ENCODE peak calls at places on chromosomes 2 and 18, in seven cellular contexts. Y, P, O, L, W, H and T are unnamed samples. For H3K4me1, the result is how much of the 10 kb centered on the place peaks cover.

GRCh38 chr18:79600141-79600540 is 79.5 kb upstream of the CTDP1 start:
- DNase-seq in W (peak), Y (no peak), P (no peak), H (no peak), O (no peak), L (peak), T (no peak)

GRCh38 chr2:7986431-7986830 is 695.4 kb upstream of the ID2 start:
- DNase-seq in W (no peak), L (no peak), O (no peak), P (no peak), H (no peak), Y (no peak), T (no peak)

GRCh38 chr2:101337877-101338276 is 29.4 kb upstream of the RNF149 start:
- DNase-seq in P (no peak), W (no peak), O (no peak), L (no peak), Y (peak), H (no peak), T (no peak)

GRCh38 chr2:168060956-168061750 is 186.2 kb downstream of the STK39 start:
- DNase-seq in W (no peak), H (no peak), Y (peak), O (no peak), P (no peak), L (no peak), T (no peak)

GRCh38 chr18:5543854-5544389 is at the start of gene EPB41L3:
- DNase-seq in P (peak), H (no peak), Y (peak), W (peak), L (peak), O (peak), T (peak)

GRCh38 chr18:28088477-28088876 is 88.5 kb downstream of the CDH2 start:
- DNase-seq in L (no peak), Y (no peak), P (peak), H (no peak), W (no peak), O (no peak), T (peak)

GRCh38 chr2:237724811-237725478 is 73.6 kb upstream of the RBM44 start:
- DNase-seq in H (peak), L (no peak), W (no peak), Y (no peak), P (no peak), O (no peak), T (no peak)

GRCh38 chr2:24993797-24994196 is 22.0 kb upstream of the DNAJC27 start:
- DNase-seq in O (no peak), P (no peak), H (no peak), W (no peak), Y (peak), L (no peak), T (no peak)

GRCh38 chr2:128557841-128558241 is 239.2 kb upstream of the HS6ST1 start:
- DNase-seq in Y (no peak), W (no peak), P (no peak), H (no peak), L (no peak), O (no peak), T (no peak)

GRCh38 chr2:240002983-240003382 is 22.2 kb downstream of the NDUFA10 start:
- DNase-seq in L (no peak), O (no peak), Y (no peak), W (no peak), P (no peak), H (no peak), T (no peak)

GRCh38 chr18:36372902-36373301 is 75.4 kb downstream of the FHOD3 start:
- DNase-seq in L (no peak), O (no peak), H (no peak), Y (peak), P (no peak), W (no peak), T (no peak)

GRCh38 chr2:127700527-127701192 is 637 bp upstream of the SFT2D3 start:
- DNase-seq in L (peak), Y (no peak), P (peak), H (peak), O (peak), W (peak), T (peak)

GRCh38 chr2:234003972-234004617 is 46.4 kb upstream of the SPP2 start:
- DNase-seq in H (no peak), P (peak), L (no peak), W (no peak), Y (peak), O (no peak), T (peak)

GRCh38 chr2:19902272-19902730 is 518 bp upstream of the TTC32 start:
- DNase-seq in Y (no peak), P (no peak), W (no peak), L (no peak), H (no peak), O (no peak), T (no peak)

GRCh38 chr18:53687002-53687401 is 537.5 kb downstream of the MBD2 start:
- DNase-seq in P (no peak), Y (no peak), H (no peak), W (no peak), L (no peak), O (no peak), T (peak)

GRCh38 chr2:37877457-37878315 is 47.4 kb upstream of the RMDN2 start:
- DNase-seq in O (peak), P (no peak), L (no peak), H (no peak), W (no peak), Y (peak), T (peak)

GRCh38 chr2:52036036-52036435 is 1004.1 kb upstream of the NRXN1 start:
- DNase-seq in Y (no peak), W (no peak), P (no peak), H (no peak), O (no peak), L (no peak), T (no peak)

GRCh38 chr2:42768706-42769256 is 4.8 kb upstream of the OXER1 start:
- DNase-seq in L (no peak), H (no peak), Y (no peak), W (no peak), O (no peak), P (no peak), T (no peak)

GRCh38 chr2:15061268-15061667 is 428.8 kb downstream of the LRATD1 start:
- DNase-seq in Y (no peak), W (no peak), P (no peak), O (no peak), H (no peak), L (no peak), T (no peak)

GRCh38 chr2:158129037-158129436 is 27.4 kb downstream of the UPP2 start:
- DNase-seq in O (no peak), H (no peak), W (no peak), Y (no peak), L (no peak), P (no peak), T (no peak)

GRCh38 chr2:158127380-158127804 is 25.7 kb downstream of the UPP2 start:
- DNase-seq in O (no peak), H (no peak), Y (no peak), L (no peak), W (no peak), P (no peak), T (no peak)

GRCh38 chr2:158125756-158126498 is 24.3 kb downstream of the UPP2 start:
- DNase-seq in Y (no peak), P (no peak), W (no peak), O (no peak), L (no peak), H (no peak), T (peak)

GRCh38 chr2:158130832-158131473 is 29.3 kb downstream of the UPP2 start:
- DNase-seq in O (peak), W (no peak), P (no peak), H (no peak), Y (no peak), L (no peak), T (no peak)

DNA sequence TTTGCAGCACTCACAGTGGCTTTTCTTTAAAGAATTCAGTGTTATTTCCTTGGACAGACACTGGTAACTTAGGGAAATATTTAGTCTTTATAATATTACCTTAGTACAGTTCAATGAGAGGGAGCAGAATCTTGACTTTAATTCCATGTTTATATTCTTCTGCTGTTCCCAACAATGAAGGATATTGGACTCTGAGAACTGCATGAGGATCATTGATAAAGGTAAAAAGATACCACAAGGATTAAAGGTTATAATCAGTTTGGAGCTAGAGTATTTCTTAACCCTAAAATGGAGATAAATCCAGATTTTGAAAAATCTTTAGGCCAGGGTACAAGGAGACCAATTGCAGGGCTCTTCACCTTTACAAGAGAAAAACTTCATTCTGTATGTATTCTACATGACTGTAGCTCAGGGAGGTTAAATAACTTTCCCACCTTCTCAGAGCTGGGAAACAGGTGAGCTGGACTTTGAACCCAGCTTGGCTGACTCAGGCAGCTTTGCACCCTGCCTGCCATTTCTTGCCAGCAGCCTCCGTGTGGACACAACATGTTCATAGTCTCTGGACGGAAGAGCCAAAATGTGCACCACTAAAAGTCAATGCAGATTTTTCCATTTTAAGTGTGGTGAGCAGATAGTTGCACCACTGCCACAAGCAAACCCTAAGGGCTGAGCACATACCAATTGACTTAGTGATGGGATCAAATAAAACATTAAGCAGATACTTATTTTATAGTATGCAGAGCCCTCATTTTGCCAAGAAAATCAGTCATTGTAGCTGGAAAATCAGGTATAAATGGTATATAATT is 26.7 kb downstream of the UPP2 start:
- DNase-seq in P (no peak), Y (no peak), H (peak), O (peak), L (no peak), W (no peak), T (no peak)
- H3K4me3 ChIP-seq in P (no peak), Y (no peak), H (no peak), O (no peak), L (no peak), W (no peak), T (no peak)

GRCh38 chr2:160352492-160352891 is 141.1 kb downstream of the RBMS1 start:
- DNase-seq in P (no peak), Y (peak), W (no peak), L (no peak), H (no peak), O (no peak), T (no peak)
- H3K4me1 ChIP-seq in P (under half), Y (under half), W (half or more), L (under half), H (under half), O (under half), T (under half)

GRCh38 chr2:186696337-186696736 is 2.5 kb downstream of the FAM171B start:
- DNase-seq in O (no peak), H (no peak), L (no peak), P (no peak), W (no peak), Y (no peak), T (no peak)

GRCh38 chr2:186693446-186693842 is 416 bp upstream of the FAM171B start:
- DNase-seq in P (no peak), H (no peak), O (no peak), L (no peak), W (no peak), Y (no peak), T (peak)

GRCh38 chr2:186697536-186697935 is 3.7 kb downstream of the FAM171B start:
- DNase-seq in L (no peak), Y (peak), W (no peak), O (no peak), P (no peak), H (no peak), T (no peak)

GRCh38 chr2:186696804-186697203 is 2.9 kb downstream of the FAM171B start:
- DNase-seq in Y (no peak), H (no peak), L (no peak), P (no peak), O (no peak), W (no peak), T (no peak)

DNA sequence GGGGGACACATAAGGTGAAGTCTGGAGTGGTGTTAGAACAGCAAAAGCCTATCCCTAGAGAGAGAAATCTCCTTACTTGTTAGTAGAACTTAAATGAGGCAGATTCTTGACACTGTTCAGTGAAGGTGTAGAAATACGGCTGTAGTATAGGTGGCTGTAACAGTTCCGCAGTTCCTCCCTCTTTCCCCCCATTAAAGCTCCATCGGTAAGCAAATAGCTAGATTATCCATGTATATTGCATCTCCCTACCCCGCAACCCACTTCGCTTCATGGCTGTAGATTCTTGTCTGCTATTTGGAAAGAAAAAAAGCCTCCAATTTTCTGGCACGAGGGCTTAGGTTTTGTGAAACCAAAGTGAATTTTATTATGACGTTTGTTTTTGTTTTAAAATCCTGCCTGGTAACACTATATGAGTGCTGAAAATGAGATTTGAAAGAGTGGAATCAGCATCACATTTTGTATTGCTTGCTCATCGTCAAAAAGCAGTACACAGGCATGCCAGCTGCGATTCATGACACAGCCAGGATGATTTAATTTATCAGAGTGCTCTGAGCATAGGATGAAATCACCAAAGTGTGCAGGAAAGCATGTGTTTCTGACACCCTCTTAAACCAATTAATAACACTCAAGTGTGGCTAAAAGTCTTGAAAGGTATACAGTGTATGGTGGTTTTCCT is 1.4 kb downstream of the FAM171B start:
- DNase-seq in P (no peak), O (no peak), L (no peak), W (no peak), H (no peak), Y (peak), T (no peak)
- H3K4me3 ChIP-seq in P (peak), O (peak), L (peak), W (peak), H (no peak), Y (peak), T (peak)

GRCh38 chr18:12882416-12882815 is 1.6 kb downstream of the PTPN2 start:
- DNase-seq in Y (no peak), H (no peak), O (no peak), W (no peak), L (no peak), P (no peak), T (no peak)
- H3K4me1 ChIP-seq in Y (under half), H (under half), O (under half), W (under half), L (under half), P (under half), T (under half)

GRCh38 chr18:47160256-47160655 is 10.0 kb upstream of the HDHD2 start:
- DNase-seq in L (no peak), H (no peak), Y (no peak), P (no peak), O (no peak), W (no peak), T (peak)

GRCh38 chr18:47166235-47166634 is 9.9 kb downstream of the IER3IP1 start:
- DNase-seq in L (no peak), W (no peak), Y (no peak), P (no peak), H (no peak), O (no peak), T (no peak)

GRCh38 chr18:47168913-47169312 is 7.3 kb downstream of the IER3IP1 start:
- DNase-seq in H (no peak), Y (no peak), L (no peak), W (no peak), P (no peak), O (no peak), T (no peak)

GRCh38 chr18:47168509-47168908 is 7.7 kb downstream of the IER3IP1 start:
- DNase-seq in H (no peak), O (no peak), Y (no peak), W (no peak), L (no peak), P (no peak), T (no peak)

DNA sequence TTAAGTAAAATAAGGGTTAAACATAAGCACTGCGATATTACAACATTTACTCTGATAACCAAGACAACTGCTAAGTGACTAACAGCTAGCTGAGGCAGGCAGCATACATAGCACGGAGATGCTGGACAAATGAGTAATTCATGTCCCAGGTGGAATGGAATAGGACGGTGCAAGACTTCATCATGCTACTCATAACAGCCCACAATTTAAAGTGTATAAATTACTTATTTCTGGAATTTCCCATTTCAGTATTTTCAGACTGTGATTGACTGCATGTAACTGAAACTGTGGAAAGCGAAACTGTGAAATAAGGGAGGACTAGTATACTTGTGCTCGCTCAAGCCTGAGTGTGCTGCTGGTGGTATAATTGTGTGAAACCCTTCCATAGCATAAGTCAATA is 12.9 kb downstream of the IER3IP1 start:
- DNase-seq in P (no peak), Y (peak), L (no peak), W (no peak), O (no peak), H (no peak), T (no peak)
- H3K4me3 ChIP-seq in P (no peak), Y (no peak), L (no peak), W (no peak), O (no peak), H (no peak), T (no peak)

GRCh38 chr18:7746106-7746505 is 179.0 kb downstream of the PTPRM start:
- DNase-seq in L (no peak), H (no peak), W (no peak), P (no peak), O (no peak), Y (no peak), T (no peak)

GRCh38 chr18:7748252-7749000 is 181.3 kb downstream of the PTPRM start:
- DNase-seq in O (no peak), L (no peak), W (no peak), P (no peak), Y (no peak), H (no peak), T (no peak)

GRCh38 chr18:7741640-7742039 is 174.5 kb downstream of the PTPRM start:
- DNase-seq in P (no peak), O (no peak), H (no peak), Y (no peak), L (no peak), W (no peak), T (no peak)

GRCh38 chr18:7740815-7741214 is 173.7 kb downstream of the PTPRM start:
- DNase-seq in P (no peak), Y (peak), H (no peak), O (no peak), L (no peak), W (no peak), T (peak)

DNA sequence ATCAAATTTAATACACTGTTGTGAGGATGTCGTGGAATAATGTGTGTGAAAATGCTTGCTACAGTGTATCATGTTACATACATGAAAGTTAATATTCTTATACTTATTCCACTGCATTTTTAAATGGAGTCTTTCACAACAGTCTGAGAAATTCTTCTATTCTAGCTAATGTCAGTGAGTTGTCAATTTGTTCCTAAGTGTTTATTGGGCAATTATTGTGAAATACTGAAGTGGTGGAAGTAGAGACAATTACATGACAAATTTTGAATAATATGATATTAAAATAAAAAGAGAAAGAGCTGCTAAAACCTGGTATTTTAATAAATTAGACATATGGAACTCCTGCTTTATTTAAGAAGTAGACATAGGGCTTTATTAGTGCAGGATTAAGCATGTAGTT is 176.1 kb downstream of the PTPRM start:
- DNase-seq in L (no peak), Y (no peak), P (no peak), O (no peak), W (no peak), H (no peak), T (no peak)
- H3K4me1 ChIP-seq in L (under half), Y (under half), P (under half), O (under half), W (half or more), H (under half), T (under half)

GRCh38 chr2:44939074-44940052 is 2.1 kb upstream of the SIX3 start:
- DNase-seq in W (no peak), L (no peak), Y (no peak), P (peak), H (no peak), O (no peak), T (peak)
- H3K4me3 ChIP-seq in W (peak), L (peak), Y (no peak), P (peak), H (peak), O (no peak), T (peak)

DNA sequence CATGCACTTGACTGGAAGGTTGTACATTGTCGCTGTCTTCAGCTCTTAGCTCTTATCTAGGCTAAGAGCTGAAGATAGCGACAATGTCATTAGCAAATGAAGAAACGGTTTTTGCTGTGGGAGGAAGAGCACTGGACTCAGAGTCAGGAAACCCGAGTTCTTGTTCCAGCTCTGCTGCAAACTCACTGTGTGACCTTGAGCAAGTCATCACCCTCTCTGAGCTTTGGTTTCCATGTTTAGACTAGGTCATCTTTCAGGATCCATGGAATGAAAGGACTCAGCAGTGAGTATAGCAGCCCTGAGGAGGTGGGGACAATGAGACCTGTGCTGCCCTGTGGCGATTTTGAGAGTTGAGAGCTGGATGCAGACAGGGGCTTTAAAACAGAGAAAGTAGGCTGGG is 85.3 kb downstream of the ASAP2 start:
- DNase-seq in W (no peak), O (no peak), H (no peak), P (no peak), L (no peak), Y (no peak), T (no peak)
- H3K4me1 ChIP-seq in W (under half), O (under half), H (under half), P (under half), L (under half), Y (under half), T (under half)